ENCODE peak calls at places on chromosomes 11 and 22, in six cellular contexts. H is GM12878, X is HCT116, P is right lobe of liver, Y is HepG2, F is body of pancreas. D is an unnamed sample.

GRCh38 chr22:19505735-19506126 is 18.5 kb downstream of the CLDN5 start:
- ATAC-seq in H (no peak), X (no peak), P (no peak), Y (no peak), F (no peak), D (no peak)

GRCh38 chr11:60515144-60515855 is at the start of gene MS4A13:
- ATAC-seq in H (no peak), X (no peak), P (no peak), Y (no peak), F (no peak), D (no peak)

GRCh38 chr11:129211397-129211796 is 19.3 kb upstream of the ARHGAP32 start:
- ATAC-seq in H (no peak), X (no peak), P (no peak), Y (no peak), F (no peak), D (no peak)

GRCh38 chr11:1756791-1757771 is 6.6 kb downstream of the CTSD start:
- ATAC-seq in H (no peak), X (no peak), P (no peak), Y (no peak), F (no peak), D (no peak)

GRCh38 chr22:24580276-24580675 is 12.6 kb downstream of the LRRC75B start:
- ATAC-seq in H (no peak), X (no peak), P (no peak), Y (no peak), F (no peak), D (peak)

GRCh38 chr22:41445171-41446056 is 1.2 kb downstream of the TOB2 start:
- ATAC-seq in H (no peak), X (no peak), P (no peak), Y (no peak), F (no peak), D (no peak)

GRCh38 chr22:47990486-47990885 is 1228.0 kb downstream of the TBC1D22A start:
- ATAC-seq in H (no peak), X (no peak), P (no peak), Y (no peak), F (no peak), D (no peak)

GRCh38 chr11:78339483-78339882 is 78.1 kb downstream of the GAB2 start:
- ATAC-seq in H (peak), X (no peak), P (no peak), Y (no peak), F (no peak), D (no peak)

GRCh38 chr11:17713851-17714250 is 5.5 kb upstream of the MYOD1 start:
- ATAC-seq in H (no peak), X (peak), P (no peak), Y (no peak), F (no peak), D (no peak)

GRCh38 chr11:81870066-81870412 is 863.6 kb downstream of the FAM181B start:
- ATAC-seq in H (peak), X (no peak), P (peak), Y (no peak), F (no peak), D (no peak)

GRCh38 chr11:115912484-115912945 is 408.3 kb upstream of the CADM1 start:
- ATAC-seq in H (peak), X (no peak), P (peak), Y (peak), F (no peak), D (no peak)

GRCh38 chr22:50184004-50184461 is 1.7 kb upstream of the TRABD start:
- ATAC-seq in H (no peak), X (no peak), P (peak), Y (peak), F (peak), D (peak)

GRCh38 chr11:81647374-81647773 is 1086.3 kb downstream of the FAM181B start:
- ATAC-seq in H (no peak), X (no peak), P (no peak), Y (no peak), F (no peak), D (no peak)

GRCh38 chr11:2699531-2700414 is at the start of gene KCNQ1OT1:
- ATAC-seq in H (peak), X (peak), P (peak), Y (peak), F (peak), D (peak)

GRCh38 chr11:46435679-46436078 is 44.1 kb upstream of the CHRM4 start:
- ATAC-seq in H (no peak), X (no peak), P (no peak), Y (no peak), F (no peak), D (no peak)

GRCh38 chr22:35437038-35437437 is 37.1 kb downstream of the MCM5 start:
- ATAC-seq in H (peak), X (peak), P (no peak), Y (no peak), F (no peak), D (no peak)

GRCh38 chr22:28903080-28903479 is 19.7 kb downstream of the ZNRF3 start:
- ATAC-seq in H (no peak), X (no peak), P (peak), Y (peak), F (peak), D (peak)

GRCh38 chr22:35312198-35313059 is 12.7 kb downstream of the TOM1 start:
- ATAC-seq in H (no peak), X (peak), P (peak), Y (peak), F (no peak), D (no peak)

GRCh38 chr22:43289551-43289963 is 53.6 kb downstream of the SCUBE1 start:
- ATAC-seq in H (peak), X (no peak), P (no peak), Y (no peak), F (no peak), D (no peak)

GRCh38 chr11:44627911-44628729 is 62.7 kb downstream of the CD82 start:
- ATAC-seq in H (peak), X (no peak), P (peak), Y (no peak), F (peak), D (peak)

GRCh38 chr11:129041611-129042018 is 98.9 kb upstream of the TP53AIP1 start:
- ATAC-seq in H (no peak), X (no peak), P (no peak), Y (no peak), F (no peak), D (no peak)

GRCh38 chr22:41499624-41500280 is 30.8 kb downstream of the ACO2 start:
- ATAC-seq in H (no peak), X (no peak), P (peak), Y (no peak), F (no peak), D (no peak)

GRCh38 chr11:83483808-83484207 is 197.6 kb upstream of the CCDC90B start:
- ATAC-seq in H (no peak), X (no peak), P (no peak), Y (no peak), F (no peak), D (no peak)

GRCh38 chr22:44291265-44292006 is 21.3 kb downstream of the SHISAL1 start:
- ATAC-seq in H (no peak), X (no peak), P (no peak), Y (no peak), F (no peak), D (no peak)

GRCh38 chr11:20026629-20027545 is 133.4 kb downstream of the DBX1 start:
- ATAC-seq in H (no peak), X (no peak), P (no peak), Y (no peak), F (peak), D (no peak)

GRCh38 chr11:100861221-100861620 is 174.1 kb downstream of the ARHGAP42 start:
- ATAC-seq in H (no peak), X (no peak), P (no peak), Y (no peak), F (peak), D (no peak)

GRCh38 chr11:33015621-33016551 is at the start of gene DEPDC7:
- ATAC-seq in H (peak), X (peak), P (peak), Y (peak), F (peak), D (peak)

GRCh38 chr11:106021181-106021966 is 666 bp downstream of the MSANTD4 start:
- ATAC-seq in H (peak), X (peak), P (no peak), Y (peak), F (peak), D (no peak)

GRCh38 chr11:29231991-29232390 is 784.8 kb downstream of the KCNA4 start:
- ATAC-seq in H (no peak), X (no peak), P (no peak), Y (no peak), F (no peak), D (no peak)

GRCh38 chr11:1087961-1088926 is 13.6 kb downstream of the MUC2 start:
- ATAC-seq in H (no peak), X (peak), P (no peak), Y (no peak), F (no peak), D (no peak)

GRCh38 chr11:34034053-34034452 is 17.5 kb upstream of the CAPRIN1 start:
- ATAC-seq in H (no peak), X (no peak), P (no peak), Y (no peak), F (no peak), D (no peak)

GRCh38 chr11:114319716-114320328 is 23.6 kb downstream of the NNMT start:
- ATAC-seq in H (no peak), X (no peak), P (no peak), Y (no peak), F (no peak), D (no peak)

GRCh38 chr11:114322934-114323333 is 26.7 kb downstream of the NNMT start:
- ATAC-seq in H (no peak), X (no peak), P (no peak), Y (no peak), F (no peak), D (no peak)

GRCh38 chr11:114318361-114318760 is 22.2 kb downstream of the NNMT start:
- ATAC-seq in H (no peak), X (no peak), P (no peak), Y (no peak), F (no peak), D (no peak)

GRCh38 chr11:114317738-114318137 is 21.5 kb downstream of the NNMT start:
- ATAC-seq in H (peak), X (peak), P (no peak), Y (no peak), F (no peak), D (no peak)

DNA sequence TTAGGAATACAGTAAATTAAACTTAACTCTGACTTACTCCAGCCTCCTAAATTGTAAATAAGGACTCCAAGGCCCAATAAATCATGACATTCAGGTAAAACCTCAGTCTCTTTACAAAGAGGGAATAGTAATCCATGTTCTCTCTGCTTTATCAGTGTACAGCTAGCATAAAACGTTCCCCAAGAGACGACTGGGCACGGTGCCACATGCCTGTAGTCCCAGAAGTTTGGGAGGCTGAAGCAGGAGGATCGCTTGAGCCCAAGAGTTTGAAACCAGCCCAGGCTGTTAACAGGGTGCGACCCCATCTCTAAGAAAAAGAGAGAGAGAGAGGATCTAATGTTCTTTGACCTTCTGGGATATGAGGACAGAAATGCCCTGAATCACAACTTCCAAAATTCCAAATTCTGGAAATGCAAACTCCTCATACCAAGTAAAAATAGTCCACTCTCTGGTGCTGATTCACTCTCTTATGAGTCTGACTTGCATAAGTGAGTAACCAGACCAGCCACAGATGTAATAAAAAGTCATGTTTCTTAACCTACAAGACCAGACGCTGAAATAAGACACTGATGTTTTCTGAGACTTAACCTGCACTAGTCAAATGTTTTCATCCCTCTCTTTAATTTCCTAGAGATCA is 25.5 kb downstream of the NNMT start:
- ATAC-seq in H (no peak), X (no peak), P (no peak), Y (no peak), F (peak), D (peak)
- H3K4me3 ChIP-seq in H (no peak), X (no peak), P (no peak), Y (no peak), F (no peak), D (no peak)

GRCh38 chr11:9575531-9576240 is 2.2 kb downstream of the WEE1 start:
- ATAC-seq in H (no peak), X (no peak), P (no peak), Y (no peak), F (no peak), D (no peak)
- TF ChIP-seq POLR2A in H (no peak), X (no peak), P (peak), Y (no peak), F (no peak), D (no peak)

DNA sequence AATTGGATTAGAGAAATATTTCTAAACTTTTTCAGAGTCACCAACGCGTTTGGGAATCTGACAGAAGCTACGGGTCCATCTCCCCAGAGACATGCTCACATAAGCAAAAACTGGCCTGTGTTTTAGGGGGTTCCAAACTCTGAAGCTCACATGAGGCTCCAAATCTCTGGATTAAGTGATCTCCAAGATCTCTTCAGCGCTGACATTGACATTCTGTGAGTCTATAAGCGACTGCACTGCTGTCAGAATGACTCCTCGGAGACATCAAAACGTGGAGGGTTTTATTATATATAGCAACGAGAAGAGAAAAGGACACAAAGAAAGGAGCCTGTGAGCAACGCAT is 642 bp upstream of the SIK2 start:
- ATAC-seq in H (no peak), X (peak), P (no peak), Y (no peak), F (no peak), D (no peak)
- H3K4me3 ChIP-seq in H (peak), X (peak), P (peak), Y (peak), F (no peak), D (peak)

DNA sequence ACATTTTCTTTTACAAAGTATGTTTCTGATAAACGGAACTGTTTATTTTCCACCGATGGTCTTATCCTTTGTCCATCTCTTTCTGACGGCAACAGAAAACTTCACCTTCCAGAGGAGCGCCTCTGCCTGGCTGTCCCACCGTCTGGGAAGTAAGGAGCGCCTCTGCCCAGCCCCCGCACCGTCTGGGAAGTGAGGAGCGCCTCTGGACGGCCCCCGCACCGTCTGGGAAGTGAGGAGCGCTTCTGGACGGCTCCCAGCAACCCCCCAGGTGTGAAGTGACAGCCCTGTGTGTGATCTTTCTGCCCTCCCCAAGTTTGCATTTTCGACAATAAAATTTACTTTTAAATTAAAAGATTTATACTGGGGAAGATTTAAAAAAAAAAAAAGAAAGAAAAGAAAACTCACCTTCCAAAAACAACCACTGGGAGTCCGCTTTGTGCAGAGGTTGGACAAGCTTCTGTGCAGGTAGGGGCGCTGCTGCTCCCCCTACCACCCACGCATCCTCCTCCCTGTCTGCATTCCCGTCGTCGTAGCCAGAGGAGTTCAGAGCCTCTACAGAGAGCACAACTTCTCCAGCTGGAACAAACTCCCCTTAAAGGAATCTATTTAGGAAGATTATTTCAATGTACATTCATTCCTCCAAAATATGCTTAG is 1.0 kb upstream of the APOBEC3B start:
- ATAC-seq in H (no peak), X (peak), P (peak), Y (peak), F (peak), D (no peak)
- TF ChIP-seq POLR2A in H (no peak), X (no peak), P (no peak), Y (no peak), F (peak), D (no peak)

GRCh38 chr22:36946436-36947158 is 33.2 kb downstream of the CSF2RB start:
- ATAC-seq in H (peak), X (no peak), P (peak), Y (no peak), F (no peak), D (no peak)

GRCh38 chr22:36950797-36951590 is 37.6 kb downstream of the CSF2RB start:
- ATAC-seq in H (no peak), X (no peak), P (no peak), Y (no peak), F (no peak), D (no peak)

GRCh38 chr22:36951746-36952145 is 38.3 kb downstream of the CSF2RB start:
- ATAC-seq in H (no peak), X (no peak), P (no peak), Y (no peak), F (no peak), D (no peak)

GRCh38 chr22:36953239-36954080 is 40.0 kb downstream of the CSF2RB start:
- ATAC-seq in H (no peak), X (no peak), P (peak), Y (no peak), F (no peak), D (no peak)

GRCh38 chr22:36948273-36949055 is 35.0 kb downstream of the CSF2RB start:
- ATAC-seq in H (no peak), X (no peak), P (no peak), Y (no peak), F (no peak), D (no peak)
- H3K4me3 ChIP-seq in H (no peak), X (no peak), P (no peak), Y (no peak), F (no peak), D (no peak)

DNA sequence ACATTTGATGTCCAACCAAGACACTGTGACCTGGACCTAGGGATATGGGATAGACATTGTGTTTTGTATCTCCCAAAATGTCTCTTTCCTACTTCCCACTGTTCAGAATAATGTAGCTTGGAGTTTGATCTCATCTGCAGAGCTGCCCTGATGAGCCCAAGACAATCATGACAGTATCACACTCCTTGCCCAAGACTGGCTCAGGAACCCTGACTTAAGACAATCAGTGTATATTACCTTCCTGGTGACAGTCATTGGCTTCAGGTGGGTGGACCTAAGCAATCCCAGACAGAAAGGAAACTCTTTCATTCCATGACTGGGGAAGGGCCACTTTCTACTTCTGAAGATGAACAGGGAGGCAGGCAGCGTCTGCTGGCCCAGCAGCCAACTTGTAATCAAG is 14.3 kb upstream of the RTN4RL2 start:
- ATAC-seq in H (no peak), X (no peak), P (no peak), Y (no peak), F (no peak), D (no peak)
- TF ChIP-seq POLR2A in H (no peak), X (no peak), P (no peak), Y (no peak), F (no peak), D (no peak)

D was measured in gastroesophageal sphincter.